ENCODE peak calls at places on chromosomes 1 and 21, in six cellular contexts. H is IMR-90, E is adrenal gland, K is body of pancreas, M is breast epithelium, Y is NB4. O is an unnamed sample.

GRCh38 chr1:168360151-168360550 is 79.5 kb downstream of the TBX19 start:
- DNase-seq in H (no peak), E (no peak), K (no peak), M (no peak), Y (no peak), O (peak)

GRCh38 chr1:101112051-101112770 is 86.6 kb upstream of the DPH5 start:
- DNase-seq in H (no peak), E (peak), K (peak), M (no peak), Y (no peak), O (no peak)

GRCh38 chr1:180927841-180928240 is 15.1 kb downstream of the KIAA1614 start:
- DNase-seq in H (peak), E (no peak), K (peak), M (no peak), Y (no peak), O (no peak)

GRCh38 chr1:30657131-30658013 is 66.0 kb downstream of the MATN1 start:
- DNase-seq in H (no peak), E (no peak), K (no peak), M (no peak), Y (no peak), O (no peak)

GRCh38 chr21:16588433-16588860 is 858.7 kb downstream of the USP25 start:
- DNase-seq in H (peak), E (peak), K (peak), M (peak), Y (no peak), O (peak)

GRCh38 chr1:174469687-174470086 is 21.9 kb downstream of the GPR52 start:
- DNase-seq in H (no peak), E (no peak), K (no peak), M (no peak), Y (no peak), O (no peak)

GRCh38 chr1:7401814-7402547 is 369.1 kb upstream of the VAMP3 start:
- DNase-seq in H (peak), E (peak), K (peak), M (peak), Y (no peak), O (peak)

GRCh38 chr1:112698366-112699310 is 8.3 kb downstream of the RHOC start:
- DNase-seq in H (no peak), E (peak), K (peak), M (no peak), Y (no peak), O (no peak)

GRCh38 chr1:228935198-228935663 is 200.0 kb downstream of the RHOU start:
- DNase-seq in H (no peak), E (no peak), K (no peak), M (no peak), Y (no peak), O (no peak)

GRCh38 chr1:121558514-121558913 is 373.7 kb downstream of the SRGAP2C start:
- DNase-seq in H (peak), E (peak), K (peak), M (no peak), Y (peak), O (no peak)

GRCh38 chr1:245031041-245031440 is 123.7 kb upstream of the KIF26B start:
- DNase-seq in H (no peak), E (no peak), K (no peak), M (no peak), Y (peak), O (no peak)

GRCh38 chr1:11376981-11377583 is 101.9 kb upstream of the DISP3 start:
- DNase-seq in H (no peak), E (no peak), K (no peak), M (peak), Y (no peak), O (no peak)

GRCh38 chr21:26528882-26529281 is 44.2 kb downstream of the CYYR1 start:
- DNase-seq in H (no peak), E (no peak), K (no peak), M (no peak), Y (no peak), O (no peak)

GRCh38 chr1:28955930-28956552 is 41.7 kb downstream of the EPB41 start:
- DNase-seq in H (peak), E (no peak), K (no peak), M (no peak), Y (no peak), O (no peak)

GRCh38 chr1:54800899-54801759 is at the start of gene TTC22:
- DNase-seq in H (no peak), E (peak), K (peak), M (peak), Y (peak), O (no peak)

GRCh38 chr1:152858062-152858461 is 1.7 kb upstream of the LCE7A start:
- DNase-seq in H (no peak), E (no peak), K (no peak), M (no peak), Y (no peak), O (no peak)

GRCh38 chr1:40161125-40161887 is at the start of gene RLF:
- DNase-seq in H (peak), E (peak), K (peak), M (peak), Y (peak), O (peak)
- TF ChIP-seq POLR2A in H (peak), E (peak), K (peak), M (peak), Y (peak), O (peak)

GRCh38 chr1:19010995-19011696 is 54.7 kb upstream of the IFFO2 start:
- DNase-seq in H (peak), E (peak), K (peak), M (peak), Y (peak), O (peak)
- TF ChIP-seq POLR2A in H (peak), E (peak), K (peak), M (peak), Y (no peak), O (no peak)

GRCh38 chr1:39733161-39733560 is 5.5 kb upstream of the PPIE start:
- DNase-seq in H (peak), E (no peak), K (peak), M (no peak), Y (no peak), O (no peak)

GRCh38 chr1:39737546-39738169 is 1.0 kb upstream of the PPIE start:
- DNase-seq in H (peak), E (no peak), K (no peak), M (no peak), Y (no peak), O (no peak)

GRCh38 chr1:39735731-39736130 is 3.0 kb upstream of the PPIE start:
- DNase-seq in H (no peak), E (no peak), K (no peak), M (no peak), Y (no peak), O (no peak)

DNA sequence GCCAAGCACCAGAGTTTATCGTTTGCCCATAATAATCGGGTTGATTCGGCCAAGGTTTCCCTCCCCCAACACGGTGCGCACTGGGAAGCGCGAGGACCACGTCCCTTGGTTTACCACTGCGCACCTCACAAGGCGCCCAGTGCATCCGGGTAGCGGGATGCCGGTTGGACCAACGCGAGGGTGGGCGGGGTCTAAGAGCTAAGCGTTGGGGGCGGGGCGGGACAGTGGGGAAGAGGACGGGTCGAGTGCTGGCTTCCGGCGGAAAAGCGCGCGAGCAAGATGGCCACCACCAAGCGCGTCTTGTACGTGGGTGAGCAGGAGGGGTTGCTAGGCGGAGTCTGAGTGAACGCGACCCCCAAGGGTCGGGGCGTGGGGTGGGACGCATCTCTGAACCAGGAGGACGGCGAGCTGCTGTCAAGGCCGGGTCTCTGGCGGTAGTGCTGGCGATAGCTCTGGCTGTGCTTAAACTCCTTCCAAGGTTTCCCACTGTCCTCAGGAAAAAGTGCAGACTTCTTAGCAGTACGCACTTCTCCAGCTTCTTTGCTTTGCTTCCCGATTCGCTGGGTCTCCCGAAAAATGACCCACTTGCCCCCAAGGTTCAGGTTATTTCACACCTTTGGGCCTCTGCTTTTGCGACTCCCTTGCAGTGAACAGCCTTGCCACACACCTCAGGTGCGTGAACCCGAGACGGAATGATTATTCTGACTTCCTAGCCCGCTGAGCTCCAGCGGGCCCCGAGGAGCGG is at the start of gene PPIE:
- DNase-seq in H (peak), E (peak), K (peak), M (peak), Y (peak), O (peak)
- TF ChIP-seq POLR2A in H (peak), E (peak), K (peak), M (no peak), Y (peak), O (peak)

DNA sequence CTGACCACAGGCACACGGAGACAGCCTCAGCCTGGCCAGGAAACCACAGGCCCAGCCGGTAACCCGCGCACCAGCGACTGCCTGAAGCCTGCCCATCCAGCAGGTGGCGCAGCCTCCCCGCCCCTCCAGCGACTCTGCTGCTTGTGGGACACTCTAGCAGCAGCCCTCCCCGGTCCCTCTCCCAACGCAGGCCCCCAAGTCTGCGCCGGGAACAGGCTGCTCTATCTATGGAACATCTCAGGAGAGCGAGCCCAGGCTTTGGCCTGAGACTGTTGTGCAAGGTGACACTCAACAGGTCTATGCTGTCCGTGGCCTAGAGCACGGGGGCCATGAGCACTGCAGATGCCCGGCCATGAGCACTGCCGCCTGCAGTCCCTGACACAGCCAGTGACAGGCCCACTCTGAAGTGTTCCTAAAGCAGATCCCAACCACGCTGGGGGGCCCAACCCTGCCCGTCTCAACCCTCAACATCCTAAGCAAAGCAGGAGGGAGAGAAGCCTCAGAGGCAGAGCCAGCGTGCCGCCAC is 28.4 kb downstream of the WDR4 start:
- DNase-seq in H (no peak), E (no peak), K (no peak), M (no peak), Y (peak), O (peak)
- TF ChIP-seq POLR2A in H (no peak), E (no peak), K (no peak), M (no peak), Y (no peak), O (no peak)

GRCh38 chr1:6100801-6101783 is 55.4 kb downstream of the KCNAB2 start:
- DNase-seq in H (no peak), E (no peak), K (no peak), M (no peak), Y (peak), O (no peak)
- TF ChIP-seq POLR2A in H (no peak), E (no peak), K (no peak), M (no peak), Y (peak), O (no peak)

DNA sequence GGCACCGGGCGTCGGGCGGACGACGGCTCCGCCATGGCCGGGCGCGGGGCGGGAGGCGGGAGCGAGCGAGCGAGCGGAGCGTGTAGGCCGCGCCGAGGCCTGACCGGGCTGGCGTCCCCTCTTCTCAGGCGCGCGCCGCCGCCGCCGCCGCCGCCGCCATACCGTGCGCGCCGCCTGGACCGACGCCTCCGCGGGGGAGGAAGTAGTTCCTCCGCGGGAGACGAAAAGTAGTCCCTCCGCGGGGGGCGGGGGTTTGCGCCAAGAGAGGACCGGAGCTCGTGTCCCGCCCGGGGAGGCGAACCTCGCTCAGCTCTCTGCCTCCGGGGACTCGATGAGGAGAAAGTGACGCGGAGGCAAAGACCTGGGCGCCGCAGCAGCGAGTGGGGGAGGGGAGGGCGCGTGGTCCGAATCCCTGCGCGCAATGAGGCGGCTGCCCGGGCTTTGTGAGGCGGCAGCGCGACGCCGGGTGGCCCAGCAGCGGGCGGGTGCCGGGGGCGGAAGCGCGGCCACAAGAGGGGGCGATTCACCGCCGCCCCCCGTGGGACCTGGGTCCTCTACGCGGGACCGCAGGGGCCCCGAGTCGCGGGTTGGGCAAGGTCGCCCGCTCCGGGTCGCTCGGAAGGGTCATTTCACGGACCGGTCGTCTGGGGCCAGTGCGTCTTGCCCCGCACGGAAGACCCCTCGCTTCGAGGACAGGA is at the start of gene BRWD1:
- DNase-seq in H (peak), E (peak), K (peak), M (peak), Y (peak), O (peak)
- TF ChIP-seq POLR2A in H (peak), E (peak), K (peak), M (peak), Y (peak), O (peak)

GRCh38 chr1:57340361-57341192 is 83.3 kb downstream of the DAB1 start:
- DNase-seq in H (no peak), E (no peak), K (no peak), M (no peak), Y (no peak), O (no peak)
- TF ChIP-seq POLR2A in H (no peak), E (no peak), K (no peak), M (no peak), Y (no peak), O (no peak)

GRCh38 chr1:156668801-156669637 is 8.2 kb downstream of the NES start:
- DNase-seq in H (no peak), E (no peak), K (no peak), M (no peak), Y (no peak), O (no peak)

GRCh38 chr1:156669794-156670193 is 7.4 kb downstream of the NES start:
- DNase-seq in H (no peak), E (no peak), K (no peak), M (no peak), Y (no peak), O (no peak)

GRCh38 chr1:156670359-156670758 is 6.8 kb downstream of the NES start:
- DNase-seq in H (no peak), E (no peak), K (no peak), M (no peak), Y (no peak), O (no peak)

GRCh38 chr1:156671804-156672203 is 5.4 kb downstream of the NES start:
- DNase-seq in H (no peak), E (no peak), K (no peak), M (no peak), Y (no peak), O (no peak)

GRCh38 chr1:156670791-156671190 is 6.4 kb downstream of the NES start:
- DNase-seq in H (no peak), E (no peak), K (no peak), M (no peak), Y (no peak), O (no peak)
- TF ChIP-seq POLR2A in H (no peak), E (no peak), K (no peak), M (no peak), Y (no peak), O (no peak)

DNA sequence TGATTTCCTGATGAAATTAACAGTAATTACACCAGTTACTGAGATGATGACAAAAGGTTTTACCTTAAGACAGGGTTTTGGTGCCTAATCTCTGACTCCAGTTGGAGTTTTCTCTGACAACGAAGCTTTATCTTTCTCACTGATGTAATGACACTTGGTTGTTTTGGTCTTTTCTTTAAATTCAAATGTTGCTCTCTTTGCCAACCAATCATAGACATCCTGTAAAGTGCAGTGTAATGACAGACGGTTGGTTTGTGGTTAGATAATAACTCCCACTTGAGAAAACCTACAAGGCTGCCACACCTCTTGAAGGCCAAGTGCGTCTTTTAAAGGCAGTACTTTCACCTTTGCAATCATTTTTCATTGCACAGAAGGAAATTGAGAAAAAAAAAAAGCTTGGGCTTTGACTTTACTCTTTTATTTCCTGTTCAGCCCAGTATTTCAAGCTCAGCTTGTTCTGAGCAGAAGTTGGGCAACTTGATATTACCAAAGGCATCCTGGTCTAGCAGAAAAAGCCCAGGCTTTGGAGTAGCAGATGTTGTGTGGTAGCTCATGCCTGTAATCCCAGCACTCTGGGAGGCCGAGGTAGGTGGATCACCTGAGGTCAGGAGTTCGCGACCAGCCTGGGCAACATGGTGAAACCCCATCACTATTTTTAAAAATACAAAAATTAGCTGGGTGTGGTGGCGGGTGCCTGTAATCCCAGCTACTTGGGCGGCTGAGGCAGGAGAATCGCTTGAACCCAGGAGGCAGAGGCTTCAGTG is 14.9 kb downstream of the PDIK1L start:
- DNase-seq in H (peak), E (peak), K (peak), M (peak), Y (peak), O (peak)
- TF ChIP-seq POLR2A in H (no peak), E (no peak), K (no peak), M (no peak), Y (no peak), O (no peak)

O was measured in H54.